ENCODE peak calls at places on chromosomes 16 and 17, in four cellular contexts. One of them, this sample, is unnamed. For H3K4me1, the result is how much of the 10 kb centered on the place peaks cover.

GRCh38 chr16:54447606-54448440 is 161.2 kb upstream of the IRX3 start:
- DNase-seq in mesendoderm: peak
- DNase-seq in heart left ventricle: no peak
- DNase-seq in fibroblast of lung: peak
- DNase-seq in this sample: no peak

GRCh38 chr17:50925296-50925891 is 59.2 kb upstream of the TOB1 start:
- DNase-seq in mesendoderm: no peak
- DNase-seq in fibroblast of lung: no peak
- DNase-seq in heart left ventricle: no peak
- DNase-seq in this sample: no peak

GRCh38 chr17:39923836-39924690 is 3.3 kb downstream of the ORMDL3 start:
- DNase-seq in fibroblast of lung: no peak
- DNase-seq in heart left ventricle: no peak
- DNase-seq in mesendoderm: peak
- DNase-seq in this sample: peak

GRCh38 chr17:79141578-79142338 is 67.1 kb downstream of the ENGASE start:
- DNase-seq in mesendoderm: no peak
- DNase-seq in fibroblast of lung: no peak
- DNase-seq in heart left ventricle: no peak
- DNase-seq in this sample: no peak

GRCh38 chr17:45341389-45342158 is 24.8 kb upstream of the MAP3K14 start:
- DNase-seq in mesendoderm: peak
- DNase-seq in heart left ventricle: peak
- DNase-seq in fibroblast of lung: peak
- DNase-seq in this sample: peak

GRCh38 chr17:56891751-56892150 is 22.1 kb downstream of the TRIM25 start:
- DNase-seq in heart left ventricle: peak
- DNase-seq in fibroblast of lung: no peak
- DNase-seq in mesendoderm: peak
- DNase-seq in this sample: peak

GRCh38 chr17:77453613-77454559 is 313.1 kb downstream of the SEC14L1 start:
- DNase-seq in fibroblast of lung: no peak
- DNase-seq in heart left ventricle: no peak
- DNase-seq in mesendoderm: peak
- DNase-seq in this sample: no peak

GRCh38 chr16:55641430-55642056 is 14.2 kb upstream of the SLC6A2 start:
- DNase-seq in heart left ventricle: no peak
- DNase-seq in mesendoderm: no peak
- DNase-seq in fibroblast of lung: peak
- DNase-seq in this sample: no peak

GRCh38 chr17:39742856-39743436 is 5.2 kb downstream of the GRB7 start:
- DNase-seq in heart left ventricle: no peak
- DNase-seq in fibroblast of lung: no peak
- DNase-seq in mesendoderm: no peak
- DNase-seq in this sample: peak

GRCh38 chr17:63842173-63842539 is 329 bp downstream of the SMARCD2 start:
- DNase-seq in mesendoderm: peak
- DNase-seq in fibroblast of lung: peak
- DNase-seq in heart left ventricle: peak
- DNase-seq in this sample: peak

GRCh38 chr17:9204026-9204425 is 182.7 kb downstream of the NTN1 start:
- DNase-seq in fibroblast of lung: no peak
- DNase-seq in heart left ventricle: no peak
- DNase-seq in mesendoderm: no peak
- DNase-seq in this sample: no peak

GRCh38 chr16:66001432-66001831 is 365.1 kb upstream of the CDH5 start:
- DNase-seq in mesendoderm: no peak
- DNase-seq in heart left ventricle: no peak
- DNase-seq in fibroblast of lung: peak
- DNase-seq in this sample: no peak

GRCh38 chr16:27228621-27229501 is 25.5 kb downstream of the KDM8 start:
- DNase-seq in fibroblast of lung: no peak
- DNase-seq in heart left ventricle: peak
- DNase-seq in mesendoderm: no peak
- DNase-seq in this sample: peak

GRCh38 chr16:4053663-4054479 is 62.4 kb downstream of the ADCY9 start:
- DNase-seq in mesendoderm: no peak
- DNase-seq in fibroblast of lung: peak
- DNase-seq in heart left ventricle: no peak
- DNase-seq in this sample: peak

GRCh38 chr17:74751210-74751529 is 2.7 kb downstream of the NHERF1 start:
- DNase-seq in heart left ventricle: no peak
- DNase-seq in fibroblast of lung: no peak
- DNase-seq in mesendoderm: no peak
- DNase-seq in this sample: no peak
- H3K4me1 ChIP-seq in heart left ventricle: half or more
- H3K4me1 ChIP-seq in fibroblast of lung: under half
- H3K4me1 ChIP-seq in mesendoderm: under half
- H3K4me1 ChIP-seq in this sample: under half

DNA sequence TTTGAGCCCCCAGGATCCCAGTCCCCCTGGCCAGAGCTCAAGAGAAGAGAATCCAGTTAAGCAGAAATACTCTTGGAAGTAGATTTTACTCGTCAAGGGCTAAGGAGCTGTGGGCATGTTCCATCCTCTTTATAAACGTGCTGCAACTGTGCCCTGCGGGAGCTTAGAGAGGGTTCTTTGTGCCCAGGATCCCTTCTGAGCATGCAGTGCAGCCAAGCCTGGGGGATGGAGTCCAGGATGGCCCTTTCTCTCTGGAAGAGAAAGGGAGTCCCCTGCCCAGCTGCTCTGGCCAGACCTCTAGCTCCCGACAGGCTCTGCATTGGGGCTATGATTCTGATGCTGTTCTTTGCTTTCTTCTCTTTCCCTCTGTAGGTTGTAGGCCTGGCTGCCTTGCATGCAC is 9.4 kb upstream of the LGALS9 start:
- DNase-seq in fibroblast of lung: no peak
- DNase-seq in heart left ventricle: no peak
- DNase-seq in mesendoderm: no peak
- DNase-seq in this sample: no peak
- H3K4me1 ChIP-seq in fibroblast of lung: under half
- H3K4me1 ChIP-seq in heart left ventricle: under half
- H3K4me1 ChIP-seq in mesendoderm: under half
- H3K4me1 ChIP-seq in this sample: under half

GRCh38 chr16:58116529-58116928 is 12.7 kb downstream of the CFAP20 start:
- DNase-seq in mesendoderm: no peak
- DNase-seq in heart left ventricle: no peak
- DNase-seq in fibroblast of lung: no peak
- DNase-seq in this sample: no peak
- H3K4me1 ChIP-seq in mesendoderm: under half
- H3K4me1 ChIP-seq in heart left ventricle: under half
- H3K4me1 ChIP-seq in fibroblast of lung: under half
- H3K4me1 ChIP-seq in this sample: under half

DNA sequence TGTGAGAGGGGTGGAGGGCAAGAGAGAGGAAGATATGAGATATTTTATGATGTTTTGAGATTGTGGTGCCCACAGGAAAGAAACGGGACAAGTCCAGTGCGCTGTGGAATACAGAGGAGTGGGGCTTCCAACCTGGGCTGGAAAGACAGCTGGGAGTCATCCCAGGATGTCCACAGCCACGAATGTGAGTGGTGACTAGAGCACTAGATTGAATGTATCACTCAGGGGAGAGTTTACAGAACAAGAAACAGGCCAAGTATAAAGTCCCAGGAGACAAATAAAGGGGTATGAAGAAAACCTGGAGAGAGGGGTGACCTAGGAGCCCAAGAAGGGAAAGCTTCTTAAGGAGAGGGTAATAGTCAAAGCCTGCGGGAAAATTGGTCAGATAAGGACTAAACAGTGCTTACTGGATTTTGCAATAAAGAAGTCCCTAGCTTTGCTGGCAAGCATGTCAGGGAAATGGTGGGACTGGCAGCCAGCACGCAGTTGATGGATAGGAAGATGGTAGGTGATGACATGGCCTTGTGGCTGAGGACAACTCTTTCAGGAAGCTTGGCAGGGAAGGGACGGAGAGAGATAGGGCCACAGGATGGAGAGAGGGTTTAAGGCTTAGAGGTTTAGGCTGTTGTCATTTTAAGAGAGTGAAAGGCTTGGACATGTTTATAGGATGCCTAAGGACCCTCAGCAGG is 114.5 kb downstream of the AXIN2 start:
- DNase-seq in mesendoderm: no peak
- DNase-seq in heart left ventricle: no peak
- DNase-seq in fibroblast of lung: no peak
- DNase-seq in this sample: no peak
- H3K4me1 ChIP-seq in mesendoderm: under half
- H3K4me1 ChIP-seq in heart left ventricle: under half
- H3K4me1 ChIP-seq in fibroblast of lung: under half
- H3K4me1 ChIP-seq in this sample: under half

GRCh38 chr17:3888343-3889171 is 4.3 kb downstream of the CAMKK1 start:
- DNase-seq in mesendoderm: peak
- DNase-seq in fibroblast of lung: peak
- DNase-seq in heart left ventricle: peak
- DNase-seq in this sample: peak
- H3K4me1 ChIP-seq in mesendoderm: under half
- H3K4me1 ChIP-seq in fibroblast of lung: under half
- H3K4me1 ChIP-seq in heart left ventricle: half or more
- H3K4me1 ChIP-seq in this sample: under half

This sample was measured in aorta.